ENCODE peak calls at places on chromosomes 11 and 22, in four cellular contexts. X is K562, H is HepG2, B is GM12878. J is an unnamed sample.
A peak's percentile ranks its signal among the peaks of the same experiment; 100 is the strongest.

GRCh38 chr22:25837288-25837900 is 95.4 kb downstream of the MYO18B start:
- DNase-seq in X (no peak), H (no peak), B (no peak), J (no peak)

GRCh38 chr22:43206515-43207161 is 19.7 kb upstream of the TTLL12 start:
- DNase-seq in X (no peak), H (no peak), B (no peak), J (no peak)

GRCh38 chr11:73389902-73390301 is 13.7 kb downstream of the RELT start:
- DNase-seq in X (no peak), H (no peak), B (no peak), J (no peak)

GRCh38 chr11:76624515-76625379 is 45.8 kb downstream of the LRRC32 start:
- DNase-seq in X (no peak), H (no peak), B (no peak), J (no peak)

GRCh38 chr11:128630367-128631230 is 43.2 kb upstream of the ETS1 start:
- DNase-seq in X (peak; percentile 71), H (peak; percentile 62), B (peak; percentile 89), J (peak; percentile 85)

GRCh38 chr11:34052036-34052607 is 591 bp downstream of the CAPRIN1 start:
- DNase-seq in X (peak; percentile 96), H (peak; percentile 70), B (no peak), J (peak; percentile 92)

GRCh38 chr11:119195680-119196079 is 10.4 kb downstream of the NHERF4 start:
- DNase-seq in X (peak; percentile 68), H (peak; percentile 43), B (no peak), J (peak; percentile 96)

GRCh38 chr11:34748036-34748435 is 127.1 kb downstream of the EHF start:
- DNase-seq in X (no peak), H (no peak), B (no peak), J (no peak)

GRCh38 chr11:85787168-85787567 is 23.8 kb downstream of the SYTL2 start:
- DNase-seq in X (no peak), H (no peak), B (no peak), J (no peak)

GRCh38 chr11:71338806-71339177 is 86.4 kb upstream of the SHANK2 start:
- DNase-seq in X (no peak), H (no peak), B (no peak), J (no peak)

GRCh38 chr11:96084610-96085348 is 160.9 kb upstream of the MTMR2 start:
- DNase-seq in X (no peak), H (no peak), B (no peak), J (no peak)

GRCh38 chr11:27847496-27847895 is 147.2 kb upstream of the BDNF start:
- DNase-seq in X (no peak), H (no peak), B (no peak), J (no peak)

GRCh38 chr11:15232496-15232895 is 117.8 kb downstream of the INSC start:
- DNase-seq in X (no peak), H (no peak), B (no peak), J (no peak)

GRCh38 chr11:15227011-15227410 is 112.3 kb downstream of the INSC start:
- DNase-seq in X (no peak), H (no peak), B (no peak), J (no peak)

GRCh38 chr11:15224466-15224865 is 109.7 kb downstream of the INSC start:
- DNase-seq in X (no peak), H (no peak), B (no peak), J (no peak)

GRCh38 chr11:15233386-15233785 is 118.7 kb downstream of the INSC start:
- DNase-seq in X (no peak), H (no peak), B (no peak), J (no peak)

DNA sequence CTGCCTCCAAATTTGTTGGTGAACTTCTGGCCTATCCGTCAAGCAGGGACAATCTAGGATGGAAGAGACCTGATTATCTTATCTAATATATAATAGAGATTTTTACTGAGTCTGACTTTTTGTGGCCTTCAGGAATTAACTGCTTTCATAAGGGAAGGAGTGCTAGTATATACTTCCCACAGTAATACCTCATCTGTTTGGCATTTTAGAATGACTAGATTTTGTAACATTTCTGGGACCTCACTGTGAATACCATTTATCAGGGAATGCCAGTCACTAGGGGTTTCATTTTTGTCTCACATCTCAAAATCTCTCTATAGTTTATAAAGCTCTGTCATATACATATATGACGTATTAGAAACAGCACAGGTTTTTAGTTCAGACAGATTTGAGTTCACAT is 114.3 kb downstream of the INSC start:
- DNase-seq in X (no peak), H (no peak), B (no peak), J (no peak)
- TF ChIP-seq CREB1 in X (no peak), H (no peak), B (no peak), J (no peak)

DNA sequence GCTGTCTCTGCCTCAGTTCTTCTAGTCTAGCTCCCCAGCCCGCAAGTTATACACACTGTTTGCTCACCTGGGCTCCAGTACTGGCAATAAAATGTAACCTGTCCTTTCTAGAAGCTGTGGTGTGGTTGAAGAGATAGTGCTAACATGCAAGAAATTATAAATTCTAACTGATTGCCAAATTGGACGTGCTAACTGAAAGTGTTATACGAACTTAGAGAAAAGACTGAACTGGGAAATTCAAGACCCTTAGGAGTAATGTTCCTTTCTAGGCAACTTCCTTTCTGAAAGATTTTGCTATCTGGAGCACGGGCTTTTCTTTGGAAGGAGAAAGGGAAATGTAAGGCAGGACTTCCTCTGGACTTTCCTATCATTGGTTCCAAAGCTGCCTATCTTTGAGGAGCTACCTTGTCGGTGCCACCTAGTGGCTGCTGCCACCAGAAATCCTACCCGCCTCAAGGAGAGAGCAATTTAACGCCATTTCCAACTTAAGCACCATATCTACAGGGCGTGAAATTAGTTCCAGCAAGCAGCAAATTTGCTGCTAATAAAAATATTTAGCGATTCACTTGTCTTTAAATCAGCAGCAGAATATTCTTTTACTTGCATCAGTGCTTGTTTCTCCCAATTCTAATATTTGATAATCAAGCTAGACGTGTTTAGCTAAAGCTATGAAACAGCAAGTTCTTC is 12.7 kb upstream of the TMEM218 start:
- DNase-seq in X (peak; percentile 70), H (peak; percentile 73), B (no peak), J (peak; percentile 87)
- TF ChIP-seq REST in X (no peak), H (no peak), B (no peak), J (no peak)

GRCh38 chr22:29144786-29145160 is 60.9 kb upstream of the EMID1 start:
- DNase-seq in X (no peak), H (no peak), B (no peak), J (no peak)

GRCh38 chr22:29142116-29142515 is 63.6 kb upstream of the EMID1 start:
- DNase-seq in X (no peak), H (no peak), B (no peak), J (no peak)

GRCh38 chr22:29146101-29146560 is 59.6 kb upstream of the EMID1 start:
- DNase-seq in X (no peak), H (no peak), B (no peak), J (no peak)

GRCh38 chr22:29145321-29146072 is 60.2 kb upstream of the EMID1 start:
- DNase-seq in X (no peak), H (no peak), B (no peak), J (no peak)

DNA sequence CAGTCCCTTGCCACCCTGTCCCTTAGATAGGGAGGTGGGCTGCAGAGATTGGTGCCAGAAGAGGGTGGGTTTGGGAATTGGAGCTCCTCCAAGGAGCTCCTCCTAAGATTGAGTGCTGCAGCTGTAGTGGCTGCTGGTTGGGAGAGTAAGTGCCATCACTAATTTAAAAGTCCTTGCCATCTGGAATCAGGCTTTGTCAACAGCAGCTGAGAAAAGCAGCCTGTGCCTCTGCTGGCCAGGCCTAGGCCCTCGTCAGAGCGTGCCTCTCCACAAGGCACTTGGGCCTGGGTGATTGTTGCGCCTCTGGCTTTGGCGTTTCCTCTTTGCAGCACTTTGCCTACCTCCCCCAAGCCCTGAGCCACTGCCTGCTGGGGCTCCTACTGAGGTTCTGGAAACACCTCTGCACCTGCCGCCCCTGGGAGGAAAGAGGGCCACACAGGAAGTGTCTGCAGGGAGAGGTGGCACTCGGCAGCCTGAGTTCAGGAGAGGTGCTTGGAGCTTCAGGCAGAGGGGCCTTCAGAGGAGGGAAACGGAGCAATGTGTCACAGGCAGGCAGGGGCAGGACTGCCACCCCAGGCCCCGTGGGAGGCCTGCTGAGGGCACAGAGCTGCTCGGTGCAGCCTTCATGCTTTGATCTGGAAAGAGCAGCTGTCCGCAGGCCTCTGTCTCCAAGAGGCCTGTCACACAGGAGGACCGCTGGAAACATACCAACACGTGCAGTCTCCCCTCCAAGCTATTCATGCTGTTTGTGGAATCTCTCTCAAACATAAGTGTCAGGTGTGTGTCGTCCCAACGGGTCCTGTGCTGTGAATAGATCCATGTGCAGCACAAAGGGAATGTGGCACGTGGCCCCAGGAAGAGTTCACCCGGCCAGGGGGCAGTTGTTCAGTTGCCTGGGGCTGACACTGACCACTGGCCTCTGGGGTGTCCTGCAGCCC is 61.6 kb upstream of the EMID1 start:
- DNase-seq in X (no peak), H (no peak), B (no peak), J (no peak)
- TF ChIP-seq CREB1 in X (no peak), H (no peak), B (no peak), J (no peak)

GRCh38 chr11:8839957-8840945 is 70.7 kb upstream of the AKIP1 start:
- DNase-seq in X (no peak), H (peak; percentile 35), B (no peak), J (peak; percentile 50)
- TF ChIP-seq REST in X (no peak), H (peak; percentile 79), B (no peak), J (no peak)

GRCh38 chr11:45145421-45146071 is 893 bp upstream of the PRDM11 start:
- DNase-seq in X (peak; percentile 25), H (no peak), B (no peak), J (peak; percentile 93)
- TF ChIP-seq CREB1 in X (no peak), H (no peak), B (no peak), J (no peak)